ENCODE peak calls at places on chromosome 1, in seven cellular contexts. One of them, this sample, is unnamed.

GRCh38 chr1:61005572-61006386 is 76.6 kb upstream of the NFIA start:
- DNase-seq in CD8-positive, alpha-beta T cell: no peak
- DNase-seq in HCT116: no peak
- DNase-seq in cardiac muscle cell: no peak
- DNase-seq in IMR-90: no peak
- DNase-seq in upper lobe of right lung: no peak
- DNase-seq in esophagus squamous epithelium: no peak
- DNase-seq in this sample: no peak

GRCh38 chr1:110245876-110246620 is 35.9 kb downstream of the KCNC4 start:
- DNase-seq in CD8-positive, alpha-beta T cell: no peak
- DNase-seq in HCT116: no peak
- DNase-seq in cardiac muscle cell: no peak
- DNase-seq in IMR-90: no peak
- DNase-seq in upper lobe of right lung: no peak
- DNase-seq in esophagus squamous epithelium: no peak
- DNase-seq in this sample: no peak

GRCh38 chr1:93625582-93626327 is 55.9 kb downstream of the BCAR3 start:
- DNase-seq in CD8-positive, alpha-beta T cell: no peak
- DNase-seq in HCT116: no peak
- DNase-seq in cardiac muscle cell: peak; percentile 90
- DNase-seq in IMR-90: peak; percentile 93
- DNase-seq in upper lobe of right lung: no peak
- DNase-seq in esophagus squamous epithelium: no peak
- DNase-seq in this sample: peak; percentile 97

GRCh38 chr1:236142358-236143103 is at the start of gene GPR137B:
- DNase-seq in CD8-positive, alpha-beta T cell: peak; percentile 71
- DNase-seq in HCT116: no peak
- DNase-seq in cardiac muscle cell: peak; percentile 57
- DNase-seq in IMR-90: peak; percentile 54
- DNase-seq in upper lobe of right lung: peak; percentile 78
- DNase-seq in esophagus squamous epithelium: peak; percentile 11
- DNase-seq in this sample: peak; percentile 56

GRCh38 chr1:16260814-16261213 is 23.8 kb upstream of the CPLANE2 start:
- DNase-seq in CD8-positive, alpha-beta T cell: no peak
- DNase-seq in HCT116: no peak
- DNase-seq in cardiac muscle cell: no peak
- DNase-seq in IMR-90: peak; percentile 81
- DNase-seq in upper lobe of right lung: no peak
- DNase-seq in esophagus squamous epithelium: no peak
- DNase-seq in this sample: no peak

GRCh38 chr1:52901384-52901783 is 20.2 kb downstream of the ECHDC2 start:
- DNase-seq in CD8-positive, alpha-beta T cell: no peak
- DNase-seq in HCT116: no peak
- DNase-seq in cardiac muscle cell: no peak
- DNase-seq in IMR-90: no peak
- DNase-seq in upper lobe of right lung: no peak
- DNase-seq in esophagus squamous epithelium: no peak
- DNase-seq in this sample: no peak

GRCh38 chr1:77652179-77652745 is 30.2 kb downstream of the ZZZ3 start:
- DNase-seq in CD8-positive, alpha-beta T cell: no peak
- DNase-seq in HCT116: no peak
- DNase-seq in cardiac muscle cell: peak; percentile 34
- DNase-seq in IMR-90: peak; percentile 45
- DNase-seq in upper lobe of right lung: no peak
- DNase-seq in esophagus squamous epithelium: no peak
- DNase-seq in this sample: peak; percentile 63

GRCh38 chr1:90579212-90579802 is 137.8 kb downstream of the BARHL2 start:
- DNase-seq in CD8-positive, alpha-beta T cell: no peak
- DNase-seq in HCT116: peak; percentile 43
- DNase-seq in cardiac muscle cell: peak; percentile 58
- DNase-seq in IMR-90: peak; percentile 40
- DNase-seq in upper lobe of right lung: no peak
- DNase-seq in esophagus squamous epithelium: no peak
- DNase-seq in this sample: peak; percentile 46

GRCh38 chr1:29829448-29830344 is 593.4 kb downstream of the PTPRU start:
- DNase-seq in CD8-positive, alpha-beta T cell: peak; percentile 40
- DNase-seq in HCT116: no peak
- DNase-seq in cardiac muscle cell: no peak
- DNase-seq in IMR-90: no peak
- DNase-seq in upper lobe of right lung: no peak
- DNase-seq in esophagus squamous epithelium: no peak
- DNase-seq in this sample: no peak

GRCh38 chr1:152190589-152190988 is 31.6 kb upstream of the RPTN start:
- DNase-seq in CD8-positive, alpha-beta T cell: no peak
- DNase-seq in HCT116: no peak
- DNase-seq in cardiac muscle cell: peak; percentile 65
- DNase-seq in IMR-90: peak; percentile 5
- DNase-seq in upper lobe of right lung: no peak
- DNase-seq in esophagus squamous epithelium: no peak
- DNase-seq in this sample: peak; percentile 85

GRCh38 chr1:206460846-206461426 is 9.3 kb upstream of the IKBKE start:
- DNase-seq in CD8-positive, alpha-beta T cell: no peak
- DNase-seq in HCT116: no peak
- DNase-seq in cardiac muscle cell: peak; percentile 76
- DNase-seq in IMR-90: no peak
- DNase-seq in upper lobe of right lung: peak; percentile 61
- DNase-seq in esophagus squamous epithelium: no peak
- DNase-seq in this sample: peak; percentile 40

GRCh38 chr1:10432910-10433785 is 2.9 kb downstream of the CENPS start:
- DNase-seq in CD8-positive, alpha-beta T cell: no peak
- DNase-seq in HCT116: no peak
- DNase-seq in cardiac muscle cell: no peak
- DNase-seq in IMR-90: no peak
- DNase-seq in upper lobe of right lung: no peak
- DNase-seq in esophagus squamous epithelium: no peak
- DNase-seq in this sample: no peak

GRCh38 chr1:10429868-10430215 is 391 bp upstream of the CENPS start:
- DNase-seq in CD8-positive, alpha-beta T cell: no peak
- DNase-seq in HCT116: no peak
- DNase-seq in cardiac muscle cell: peak; percentile 41
- DNase-seq in IMR-90: peak; percentile 17
- DNase-seq in upper lobe of right lung: no peak
- DNase-seq in esophagus squamous epithelium: no peak
- DNase-seq in this sample: peak; percentile 65

GRCh38 chr1:10430216-10431064 is at the start of gene CENPS:
- DNase-seq in CD8-positive, alpha-beta T cell: peak; percentile 95
- DNase-seq in HCT116: peak; percentile 68
- DNase-seq in cardiac muscle cell: peak; percentile 92
- DNase-seq in IMR-90: peak; percentile 83
- DNase-seq in upper lobe of right lung: peak; percentile 96
- DNase-seq in esophagus squamous epithelium: no peak
- DNase-seq in this sample: peak; percentile 76

GRCh38 chr1:10428956-10429355 is 1.3 kb upstream of the CENPS start:
- DNase-seq in CD8-positive, alpha-beta T cell: no peak
- DNase-seq in HCT116: no peak
- DNase-seq in cardiac muscle cell: no peak
- DNase-seq in IMR-90: no peak
- DNase-seq in upper lobe of right lung: no peak
- DNase-seq in esophagus squamous epithelium: no peak
- DNase-seq in this sample: no peak

DNA sequence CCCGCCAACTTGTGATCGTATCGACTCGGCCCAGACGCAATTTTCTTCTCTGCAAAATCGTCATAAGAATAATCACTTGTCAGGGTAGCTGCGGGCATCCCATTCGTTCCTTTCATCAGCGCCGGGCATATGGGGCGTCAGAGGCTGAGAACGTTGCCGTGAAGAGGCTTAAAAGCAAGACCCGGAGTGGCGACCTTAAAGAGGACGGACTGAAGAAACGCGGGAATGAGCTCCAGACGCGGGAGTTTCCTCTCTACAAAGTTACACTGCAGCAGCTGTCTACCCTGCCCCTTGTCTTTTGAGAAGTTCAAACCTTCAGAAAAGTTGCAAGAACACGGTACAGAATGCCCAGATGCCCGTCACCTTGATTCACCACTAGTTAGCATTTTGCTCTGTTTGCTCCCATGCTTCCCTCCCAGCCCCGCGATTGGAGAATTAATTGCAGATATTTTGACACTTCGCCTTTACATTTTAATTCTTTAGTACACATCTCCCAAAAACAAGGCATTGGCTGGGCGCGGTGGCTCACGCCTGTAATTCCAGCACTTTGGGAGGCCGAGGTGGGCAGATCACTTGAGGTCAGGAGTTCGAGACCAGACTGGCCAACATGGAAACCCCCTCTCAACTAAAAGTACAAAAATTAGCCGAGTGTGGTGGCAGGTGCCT is 965 bp downstream of the CENPS start:
- DNase-seq in CD8-positive, alpha-beta T cell: no peak
- DNase-seq in HCT116: no peak
- DNase-seq in cardiac muscle cell: peak; percentile 38
- DNase-seq in IMR-90: no peak
- DNase-seq in upper lobe of right lung: no peak
- DNase-seq in esophagus squamous epithelium: no peak
- DNase-seq in this sample: peak; percentile 35
- H3K4me3 ChIP-seq in CD8-positive, alpha-beta T cell: peak overlapping the region; percentile 96
- H3K4me3 ChIP-seq in HCT116: peak overlapping the region; percentile 90
- H3K4me3 ChIP-seq in cardiac muscle cell: peak overlapping the region; percentile 59
- H3K4me3 ChIP-seq in IMR-90: peak overlapping the region; percentile 76
- H3K4me3 ChIP-seq in upper lobe of right lung: peak overlapping the region; percentile 92
- H3K4me3 ChIP-seq in esophagus squamous epithelium: peak overlapping the region; percentile 76
- H3K4me3 ChIP-seq in this sample: peak overlapping the region; percentile 89

GRCh38 chr1:163535807-163536206 is 214.1 kb downstream of the NUF2 start:
- DNase-seq in CD8-positive, alpha-beta T cell: no peak
- DNase-seq in HCT116: peak; percentile 10
- DNase-seq in cardiac muscle cell: peak; percentile 52
- DNase-seq in IMR-90: peak; percentile 5
- DNase-seq in upper lobe of right lung: no peak
- DNase-seq in esophagus squamous epithelium: no peak
- DNase-seq in this sample: peak; percentile 56
- TF ChIP-seq CTCF in CD8-positive, alpha-beta T cell: no peak
- TF ChIP-seq CTCF in HCT116: peak; percentile 56
- TF ChIP-seq CTCF in cardiac muscle cell: peak; percentile 35
- TF ChIP-seq CTCF in IMR-90: peak; percentile 28
- TF ChIP-seq CTCF in upper lobe of right lung: no peak
- TF ChIP-seq CTCF in esophagus squamous epithelium: peak; percentile 48
- TF ChIP-seq CTCF in this sample: peak; percentile 47

DNA sequence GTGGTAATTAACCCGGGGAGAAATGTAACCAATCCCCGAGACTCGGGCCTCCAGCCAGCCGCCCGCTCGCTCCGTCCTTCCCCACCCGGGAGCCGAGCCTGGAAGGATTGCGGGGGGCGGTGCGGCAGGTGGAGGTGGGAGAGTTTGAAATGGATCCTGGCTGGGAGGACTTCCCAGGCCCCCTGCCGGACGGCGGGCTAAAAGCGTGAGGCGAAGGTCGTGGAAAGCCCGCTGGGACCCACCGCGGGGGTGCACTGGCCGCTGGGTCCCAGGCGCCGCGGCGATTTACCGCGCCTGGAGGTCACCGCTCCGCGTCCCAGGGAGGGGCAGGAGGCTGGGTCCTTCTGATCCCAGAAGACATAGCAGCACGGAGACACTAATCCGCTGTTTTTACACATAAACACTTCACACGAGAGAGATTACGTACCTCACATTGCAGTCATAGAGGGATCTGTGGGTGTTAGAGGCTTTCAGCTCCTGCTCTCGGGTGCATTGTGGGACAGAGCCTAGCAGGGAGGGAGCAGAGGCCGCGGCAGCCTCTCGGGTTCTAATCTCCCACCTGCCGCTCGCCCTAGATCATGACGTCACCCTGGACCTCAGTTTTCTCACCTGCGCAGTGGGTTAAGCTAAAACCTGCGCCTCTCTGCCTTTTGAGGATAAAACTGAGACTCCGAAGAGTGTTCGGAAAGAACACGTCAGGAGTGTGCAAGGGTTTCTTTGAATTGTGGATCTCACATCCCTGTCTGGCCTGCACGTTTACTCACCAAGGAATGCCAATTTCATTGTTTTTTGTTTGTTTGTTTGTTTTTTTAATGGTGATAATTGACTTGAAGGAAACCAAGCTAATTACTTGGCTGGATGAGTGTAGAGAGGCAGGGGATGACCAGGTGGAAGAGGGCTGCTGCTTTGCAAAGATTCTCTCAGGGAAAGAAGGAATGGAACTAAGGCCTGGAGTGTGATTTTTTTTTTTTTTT is 17.1 kb upstream of the TMEM9 start:
- DNase-seq in CD8-positive, alpha-beta T cell: peak; percentile 52
- DNase-seq in HCT116: peak; percentile 46
- DNase-seq in cardiac muscle cell: peak; percentile 43
- DNase-seq in IMR-90: peak; percentile 46
- DNase-seq in upper lobe of right lung: no peak
- DNase-seq in esophagus squamous epithelium: no peak
- DNase-seq in this sample: peak; percentile 58
- H3K4me3 ChIP-seq in CD8-positive, alpha-beta T cell: peak overlapping the region; percentile 65
- H3K4me3 ChIP-seq in HCT116: peak overlapping the region; percentile 61
- H3K4me3 ChIP-seq in cardiac muscle cell: peak overlapping the region; percentile 39
- H3K4me3 ChIP-seq in IMR-90: peak overlapping the region; percentile 70
- H3K4me3 ChIP-seq in upper lobe of right lung: peak overlapping the region; percentile 79
- H3K4me3 ChIP-seq in esophagus squamous epithelium: peak overlapping the region; percentile 61
- H3K4me3 ChIP-seq in this sample: peak overlapping the region; percentile 58

GRCh38 chr1:11681071-11681771 is at the start of gene MAD2L2:
- DNase-seq in CD8-positive, alpha-beta T cell: peak; percentile 92
- DNase-seq in HCT116: peak; percentile 58
- DNase-seq in cardiac muscle cell: peak; percentile 82
- DNase-seq in IMR-90: peak; percentile 75
- DNase-seq in upper lobe of right lung: peak; percentile 95
- DNase-seq in esophagus squamous epithelium: no peak
- DNase-seq in this sample: peak; percentile 79
- TF ChIP-seq CTCF in CD8-positive, alpha-beta T cell: no peak
- TF ChIP-seq CTCF in HCT116: no peak
- TF ChIP-seq CTCF in cardiac muscle cell: no peak
- TF ChIP-seq CTCF in IMR-90: no peak
- TF ChIP-seq CTCF in upper lobe of right lung: no peak
- TF ChIP-seq CTCF in esophagus squamous epithelium: no peak
- TF ChIP-seq CTCF in this sample: no peak

GRCh38 chr1:244272471-244273261 is 179.0 kb downstream of the ADSS2 start:
- DNase-seq in CD8-positive, alpha-beta T cell: peak; percentile 84
- DNase-seq in HCT116: peak; percentile 81
- DNase-seq in cardiac muscle cell: peak; percentile 95
- DNase-seq in IMR-90: peak; percentile 92
- DNase-seq in upper lobe of right lung: peak; percentile 63
- DNase-seq in esophagus squamous epithelium: no peak
- DNase-seq in this sample: peak; percentile 94

GRCh38 chr1:244265507-244265906 is 186.2 kb downstream of the ADSS2 start:
- DNase-seq in CD8-positive, alpha-beta T cell: no peak
- DNase-seq in HCT116: no peak
- DNase-seq in cardiac muscle cell: no peak
- DNase-seq in IMR-90: no peak
- DNase-seq in upper lobe of right lung: no peak
- DNase-seq in esophagus squamous epithelium: no peak
- DNase-seq in this sample: no peak

GRCh38 chr1:244271004-244271403 is 180.7 kb downstream of the ADSS2 start:
- DNase-seq in CD8-positive, alpha-beta T cell: no peak
- DNase-seq in HCT116: no peak
- DNase-seq in cardiac muscle cell: no peak
- DNase-seq in IMR-90: no peak
- DNase-seq in upper lobe of right lung: no peak
- DNase-seq in esophagus squamous epithelium: no peak
- DNase-seq in this sample: no peak

GRCh38 chr1:244271909-244272308 is 179.8 kb downstream of the ADSS2 start:
- DNase-seq in CD8-positive, alpha-beta T cell: no peak
- DNase-seq in HCT116: no peak
- DNase-seq in cardiac muscle cell: no peak
- DNase-seq in IMR-90: no peak
- DNase-seq in upper lobe of right lung: peak; percentile 18
- DNase-seq in esophagus squamous epithelium: no peak
- DNase-seq in this sample: no peak

DNA sequence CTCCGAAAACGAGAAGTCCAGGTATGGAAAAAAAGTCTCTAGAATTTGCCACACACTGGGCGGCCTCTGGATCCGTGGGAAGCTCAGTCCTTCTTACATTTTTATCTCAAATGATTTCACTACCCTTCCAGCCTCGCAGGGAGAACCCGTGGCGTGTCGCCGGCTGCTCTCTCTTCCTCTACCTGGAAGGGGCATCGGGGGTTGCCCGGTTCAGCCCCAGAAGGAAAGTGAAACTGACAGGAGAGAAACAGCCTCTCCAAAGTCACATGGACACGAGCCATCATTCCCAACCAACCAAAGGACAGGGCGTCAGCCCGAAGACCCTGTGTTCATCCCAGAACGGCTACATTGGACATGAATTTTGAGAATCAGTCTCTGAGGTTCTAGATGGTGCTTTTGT is 182.5 kb downstream of the ADSS2 start:
- DNase-seq in CD8-positive, alpha-beta T cell: no peak
- DNase-seq in HCT116: no peak
- DNase-seq in cardiac muscle cell: no peak
- DNase-seq in IMR-90: no peak
- DNase-seq in upper lobe of right lung: no peak
- DNase-seq in esophagus squamous epithelium: no peak
- DNase-seq in this sample: no peak
- H3K4me3 ChIP-seq in CD8-positive, alpha-beta T cell: no peak overlapping the region
- H3K4me3 ChIP-seq in HCT116: no peak overlapping the region
- H3K4me3 ChIP-seq in cardiac muscle cell: no peak overlapping the region
- H3K4me3 ChIP-seq in IMR-90: no peak overlapping the region
- H3K4me3 ChIP-seq in upper lobe of right lung: no peak overlapping the region
- H3K4me3 ChIP-seq in esophagus squamous epithelium: no peak overlapping the region
- H3K4me3 ChIP-seq in this sample: no peak overlapping the region

This sample was measured in fibroblast of mammary gland.